ENCODE peak calls at places on chromosomes 7 and 10, in nine cellular contexts. V is GM23338, Y is SK-N-SH, I is HL-60, Z is transverse colon, W is HCT116, B is K562, G is H1, L is Panc1. R is an unnamed sample.

GRCh38 chr7:24757799-24758275 is 573 bp upstream of the GSDME start:
- DNase-seq in I (no peak), B (no peak), V (peak; percentile 26), G (no peak), L (no peak), Z (no peak), Y (peak; percentile 33), W (no peak), R (no peak)

GRCh38 chr7:71444130-71444529 is 312.2 kb downstream of the GALNT17 start:
- DNase-seq in Z (no peak), L (no peak), V (no peak), B (no peak), Y (no peak), G (no peak), I (no peak), W (no peak), R (no peak)

GRCh38 chr10:132138596-132138995 is 48.2 kb upstream of the DPYSL4 start:
- DNase-seq in V (no peak), W (no peak), B (no peak), Z (no peak), L (no peak), I (no peak), G (no peak), Y (no peak), R (no peak)

GRCh38 chr10:64648915-64649314 is 1127.7 kb downstream of the REEP3 start:
- DNase-seq in B (no peak), G (no peak), Z (no peak), W (peak; percentile 26), L (no peak), Y (no peak), I (peak; percentile 8), V (peak; percentile 58), R (no peak)

GRCh38 chr10:119029613-119030420 is at the start of gene NANOS1:
- DNase-seq in I (no peak), Y (no peak), G (no peak), B (peak; percentile 49), W (no peak), L (no peak), Z (no peak), V (peak; percentile 58), R (no peak)

GRCh38 chr7:35816514-35816913 is 15.7 kb downstream of the SEPTIN7 start:
- DNase-seq in I (no peak), Y (no peak), G (no peak), Z (no peak), W (no peak), L (no peak), V (no peak), B (no peak), R (no peak)

GRCh38 chr7:11548532-11548931 is 283.5 kb downstream of the THSD7A start:
- DNase-seq in Z (no peak), G (no peak), W (no peak), I (no peak), V (no peak), Y (no peak), L (peak; percentile 12), B (no peak), R (no peak)

GRCh38 chr7:2437136-2437535 is 33.7 kb downstream of the CHST12 start:
- DNase-seq in I (no peak), V (no peak), L (no peak), W (no peak), Y (no peak), G (no peak), B (no peak), Z (peak; percentile 42), R (no peak)

GRCh38 chr10:79929409-79929904 is 19.4 kb downstream of the SFTPD start:
- DNase-seq in Y (peak; percentile 77), V (peak; percentile 93), L (peak; percentile 43), Z (peak; percentile 83), B (peak; percentile 90), I (no peak), G (peak; percentile 68), W (peak; percentile 62), R (no peak)

GRCh38 chr7:103947026-103947655 is 42.3 kb downstream of the RELN start:
- DNase-seq in L (no peak), W (no peak), V (no peak), Z (no peak), G (no peak), B (no peak), Y (peak; percentile 29), I (no peak), R (no peak)

GRCh38 chr7:149007615-149008014 is 20.7 kb downstream of the PDIA4 start:
- DNase-seq in Y (no peak), W (no peak), L (no peak), Z (no peak), B (peak; percentile 54), G (no peak), I (no peak), V (no peak), R (no peak)

GRCh38 chr10:91672021-91672608 is 39.2 kb upstream of the PPP1R3C start:
- DNase-seq in B (no peak), Z (no peak), G (no peak), L (no peak), W (no peak), I (no peak), Y (peak; percentile 53), V (peak; percentile 21), R (no peak)

GRCh38 chr7:5690931-5691461 is 90.5 kb downstream of the RNF216 start:
- DNase-seq in B (no peak), Z (no peak), L (no peak), W (no peak), G (no peak), I (no peak), V (no peak), Y (no peak), R (no peak)
- TF ChIP-seq POLR2AphosphoS5 in B (no peak), Z (no peak), L (no peak), W (no peak), G (no peak), I (no peak), V (no peak), Y (no peak), R (no peak)

DNA sequence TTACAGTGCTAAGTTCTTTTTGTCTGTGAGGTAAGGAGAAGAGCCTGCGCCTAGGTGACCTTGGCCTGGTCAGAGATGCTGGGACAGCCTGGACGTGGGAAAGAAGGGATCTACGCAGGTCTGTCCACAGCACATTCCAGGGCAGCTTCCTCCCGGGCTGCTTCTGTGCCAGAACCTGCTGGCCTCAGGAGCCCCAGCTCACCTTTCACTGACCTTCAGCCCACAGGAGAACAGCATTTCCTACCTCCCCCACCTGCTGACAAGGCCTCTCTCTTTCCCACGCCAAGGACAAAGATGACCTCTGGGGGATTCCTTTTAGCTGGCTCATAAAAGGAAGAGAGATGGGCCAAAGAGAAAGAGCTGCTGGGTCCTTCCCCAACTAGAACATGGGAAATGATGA is 260.6 kb downstream of the KCNMA1 start:
- DNase-seq in L (no peak), W (no peak), I (no peak), Y (no peak), G (no peak), B (no peak), V (no peak), Z (no peak), R (no peak)
- TF ChIP-seq POLR2AphosphoS5 in L (no peak), W (no peak), I (no peak), Y (no peak), G (no peak), B (no peak), V (no peak), Z (no peak), R (no peak)

DNA sequence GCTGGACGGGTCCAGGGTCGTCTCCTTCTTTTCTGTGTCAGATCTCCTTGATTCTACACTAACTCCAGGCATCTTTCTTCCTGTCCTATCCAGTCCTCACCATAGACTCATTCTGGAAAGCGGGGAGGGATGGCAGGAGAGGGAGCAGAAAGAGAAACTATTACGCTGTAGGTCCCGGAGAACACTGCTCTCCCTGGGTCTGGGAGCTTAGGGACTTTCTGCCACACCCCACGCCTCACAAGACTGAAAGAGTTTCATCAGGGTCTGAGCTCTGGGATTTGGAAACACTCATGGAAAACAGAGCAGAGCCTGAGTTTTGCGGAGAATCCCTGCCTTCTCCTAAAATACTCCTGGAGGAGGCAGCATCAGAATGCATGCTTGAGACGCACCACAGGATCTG is 38.0 kb downstream of the ASB13 start:
- DNase-seq in Z (no peak), B (no peak), W (no peak), I (no peak), V (no peak), Y (no peak), G (no peak), L (no peak), R (no peak)
- TF ChIP-seq POLR2AphosphoS5 in Z (no peak), B (no peak), W (no peak), I (no peak), V (no peak), Y (no peak), G (no peak), L (no peak), R (no peak)

GRCh38 chr7:101119876-101120275 is 7.0 kb upstream of the SERPINE1 start:
- DNase-seq in Y (no peak), V (no peak), I (no peak), W (no peak), B (no peak), Z (no peak), L (no peak), G (no peak), R (no peak)
- TF ChIP-seq POLR2AphosphoS5 in Y (no peak), V (no peak), I (no peak), W (no peak), B (no peak), Z (no peak), L (no peak), G (no peak), R (no peak)

GRCh38 chr7:131284702-131285419 is 42.8 kb upstream of the MKLN1 start:
- DNase-seq in Z (no peak), L (no peak), G (no peak), I (no peak), B (no peak), V (no peak), Y (no peak), W (no peak), R (no peak)
- TF ChIP-seq POLR2AphosphoS5 in Z (peak; percentile 13), L (no peak), G (no peak), I (no peak), B (no peak), V (no peak), Y (no peak), W (no peak), R (no peak)

GRCh38 chr10:114315566-114316420 is 76.7 kb downstream of the VWA2 start:
- DNase-seq in W (no peak), B (no peak), V (no peak), Y (no peak), I (no peak), L (no peak), Z (no peak), G (no peak), R (no peak)
- TF ChIP-seq POLR2AphosphoS5 in W (no peak), B (no peak), V (no peak), Y (no peak), I (no peak), L (no peak), Z (no peak), G (no peak), R (no peak)